ENCODE peak calls at places on chromosomes 1 and 21, in six cellular contexts. D, Z, S, C, O and N are unnamed samples.

GRCh38 chr1:56911539-56911938 is 54.3 kb downstream of the C8B start:
- DNase-seq in D (peak; percentile 89), Z (no peak), S (no peak), C (no peak), O (no peak), N (peak; percentile 14)

GRCh38 chr1:53586765-53587164 is 127.6 kb downstream of the DMRTB1 start:
- DNase-seq in D (no peak), Z (no peak), S (no peak), C (no peak), O (no peak), N (no peak)

GRCh38 chr1:2208309-2209239 is 14.0 kb upstream of the FAAP20 start:
- DNase-seq in D (peak; percentile 92), Z (peak; percentile 56), S (no peak), C (peak; percentile 89), O (peak; percentile 88), N (peak; percentile 96)

GRCh38 chr1:22387888-22388564 is 63.6 kb upstream of the ZBTB40 start:
- DNase-seq in D (peak; percentile 25), Z (no peak), S (no peak), C (no peak), O (no peak), N (no peak)

GRCh38 chr1:193185861-193186714 is at the start of gene B3GALT2:
- DNase-seq in D (peak; percentile 54), Z (peak; percentile 65), S (no peak), C (peak; percentile 65), O (peak; percentile 70), N (no peak)

GRCh38 chr1:54742262-54742661 is 22.1 kb downstream of the PARS2 start:
- DNase-seq in D (no peak), Z (no peak), S (no peak), C (peak; percentile 31), O (peak; percentile 42), N (peak; percentile 48)

GRCh38 chr1:206892351-206892984 is 4.8 kb upstream of the IL24 start:
- DNase-seq in D (peak; percentile 77), Z (no peak), S (no peak), C (peak; percentile 89), O (peak; percentile 84), N (peak; percentile 66)

GRCh38 chr1:24385160-24385939 is 28.2 kb downstream of the STPG1 start:
- DNase-seq in D (peak; percentile 46), Z (peak; percentile 40), S (peak; percentile 49), C (no peak), O (peak; percentile 49), N (no peak)

GRCh38 chr1:101820080-101820479 is 176.6 kb downstream of the OLFM3 start:
- DNase-seq in D (peak; percentile 21), Z (no peak), S (peak; percentile 28), C (peak; percentile 41), O (peak; percentile 15), N (peak; percentile 1)

GRCh38 chr1:30639881-30640452 is 83.4 kb downstream of the MATN1 start:
- DNase-seq in D (no peak), Z (no peak), S (no peak), C (no peak), O (no peak), N (no peak)

GRCh38 chr1:100132566-100133477 is at the start of the genes SASS6 and TRMT13:
- DNase-seq in D (peak; percentile 99), Z (peak; percentile 99), S (peak; percentile 98), C (peak; percentile 99), O (peak; percentile 99), N (peak; percentile 97)

GRCh38 chr1:27872802-27873665 is 690 bp downstream of the THEMIS2 start:
- DNase-seq in D (peak; percentile 17), Z (no peak), S (peak; percentile 63), C (peak; percentile 33), O (peak; percentile 40), N (peak; percentile 74)

GRCh38 chr1:117691942-117692341 is 86.1 kb downstream of the TENT5C start:
- DNase-seq in D (no peak), Z (no peak), S (no peak), C (no peak), O (no peak), N (no peak)

GRCh38 chr1:16366722-16367257 is at the start of gene SZRD1:
- DNase-seq in D (peak; percentile 100), Z (peak; percentile 98), S (peak; percentile 99), C (peak; percentile 100), O (peak; percentile 99), N (peak; percentile 100)

GRCh38 chr1:22273686-22274681 is 131.1 kb upstream of the WNT4 start:
- DNase-seq in D (no peak), Z (no peak), S (no peak), C (no peak), O (peak; percentile 4), N (no peak)

GRCh38 chr1:159012495-159012894 is 2.8 kb downstream of the IFI16 start:
- DNase-seq in D (peak; percentile 50), Z (peak; percentile 42), S (peak; percentile 90), C (peak; percentile 37), O (peak; percentile 24), N (peak; percentile 32)

GRCh38 chr21:26116456-26117011 is 54.0 kb downstream of the APP start:
- DNase-seq in D (peak; percentile 68), Z (no peak), S (no peak), C (peak; percentile 57), O (peak; percentile 44), N (peak; percentile 78)

GRCh38 chr1:6591222-6591621 is 11.4 kb downstream of the ZBTB48 start:
- DNase-seq in D (no peak), Z (no peak), S (no peak), C (no peak), O (no peak), N (no peak)

GRCh38 chr1:30449003-30449402 is 274.4 kb downstream of the MATN1 start:
- DNase-seq in D (no peak), Z (no peak), S (no peak), C (no peak), O (no peak), N (no peak)

GRCh38 chr1:88800382-88801051 is 90.8 kb downstream of the GTF2B start:
- DNase-seq in D (peak; percentile 21), Z (peak; percentile 28), S (peak; percentile 3), C (peak; percentile 30), O (peak; percentile 13), N (peak; percentile 45)

GRCh38 chr1:153647375-153647714 is 11.2 kb upstream of the SNAPIN start:
- DNase-seq in D (no peak), Z (no peak), S (no peak), C (no peak), O (no peak), N (no peak)

GRCh38 chr1:219271914-219272545 is 98.4 kb downstream of the LYPLAL1 start:
- DNase-seq in D (peak; percentile 39), Z (no peak), S (peak; percentile 9), C (peak; percentile 57), O (peak; percentile 71), N (no peak)

GRCh38 chr21:37915516-37915915 is 741 bp downstream of the KCNJ6 start:
- DNase-seq in D (no peak), Z (no peak), S (no peak), C (no peak), O (no peak), N (no peak)

GRCh38 chr1:23544444-23545389 is 13.7 kb upstream of the E2F2 start:
- DNase-seq in D (peak; percentile 89), Z (peak; percentile 87), S (peak; percentile 89), C (peak; percentile 84), O (peak; percentile 83), N (peak; percentile 88)

GRCh38 chr1:31708324-31708723 is 4.5 kb upstream of the COL16A1 start:
- DNase-seq in D (no peak), Z (no peak), S (no peak), C (no peak), O (peak; percentile 12), N (peak; percentile 32)

GRCh38 chr1:23722652-23723051 is 20.6 kb upstream of the ELOA start:
- DNase-seq in D (no peak), Z (no peak), S (peak; percentile 85), C (no peak), O (no peak), N (no peak)

DNA sequence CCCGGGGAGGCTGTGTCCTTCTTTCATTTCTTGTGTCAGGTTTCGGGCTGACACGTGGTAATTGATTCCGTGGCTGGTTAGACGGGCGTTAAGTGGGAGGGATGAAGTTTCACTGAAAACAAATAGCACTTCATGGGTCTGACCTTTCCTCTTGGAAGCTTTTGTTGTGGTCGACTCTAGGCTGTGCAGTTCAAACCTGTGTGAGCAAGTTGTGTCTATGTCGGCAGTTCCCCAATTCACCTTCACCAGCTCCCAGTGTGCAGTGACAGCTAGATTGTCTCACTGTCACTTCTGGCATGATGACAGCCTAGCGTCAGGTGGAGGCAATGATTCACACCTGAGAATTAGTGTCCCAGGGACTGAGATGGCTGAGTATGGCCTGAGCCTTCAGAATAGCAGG is 228.5 kb downstream of the SETD4 start:
- DNase-seq in D (no peak), Z (no peak), S (no peak), C (no peak), O (no peak), N (no peak)
- H3K4me3 ChIP-seq in D (no peak overlapping the region), Z (no peak overlapping the region), S (no peak overlapping the region), C (no peak overlapping the region), O (no peak overlapping the region), N (no peak overlapping the region)

DNA sequence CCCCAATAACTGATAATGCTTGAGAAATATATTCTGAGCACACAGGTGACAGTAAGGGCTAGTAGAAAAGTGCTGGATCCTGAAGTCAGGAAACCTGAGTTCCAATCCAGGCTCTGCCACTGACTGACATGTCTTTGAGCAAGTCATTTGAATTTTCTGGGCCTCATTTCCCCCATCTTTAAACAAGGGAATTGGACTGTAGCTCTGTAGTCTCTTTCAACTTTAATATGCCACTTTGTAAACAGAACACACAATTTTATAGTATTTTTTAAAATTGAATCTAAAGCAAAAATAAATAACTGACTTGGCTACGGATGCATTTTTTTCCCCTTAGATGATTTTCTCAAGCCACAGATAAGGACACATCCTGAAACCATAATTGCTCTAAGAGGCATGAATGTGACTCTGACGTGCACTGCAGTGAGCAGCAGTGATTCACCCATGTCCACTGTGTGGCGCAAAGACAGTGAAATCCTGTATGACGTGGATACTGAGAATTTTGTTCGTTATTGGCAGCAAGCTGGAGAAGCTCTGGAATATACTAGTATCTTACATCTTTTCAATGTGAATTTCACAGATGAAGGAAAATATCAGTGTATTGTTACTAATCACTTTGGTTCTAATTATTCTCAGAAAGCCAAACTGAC is 37.0 kb downstream of the LRIG2 start:
- DNase-seq in D (peak; percentile 96), Z (no peak), S (no peak), C (peak; percentile 94), O (peak; percentile 98), N (peak; percentile 95)
- TF ChIP-seq CTCF in D (peak; percentile 25), Z (no peak), S (no peak), C (peak; percentile 26), O (peak; percentile 41), N (peak; percentile 25)

GRCh38 chr1:90722874-90723273 is 5.8 kb upstream of the BARHL2 start:
- DNase-seq in D (no peak), Z (no peak), S (no peak), C (no peak), O (no peak), N (no peak)
- H3K4me3 ChIP-seq in D (no peak overlapping the region), Z (no peak overlapping the region), S (peak overlapping the region; percentile 48), C (no peak overlapping the region), O (no peak overlapping the region), N (no peak overlapping the region)

GRCh38 chr1:155060736-155061135 is 2.8 kb upstream of the EFNA4 start:
- DNase-seq in D (no peak), Z (no peak), S (no peak), C (no peak), O (no peak), N (no peak)

GRCh38 chr1:155061381-155062150 is 2.0 kb upstream of the EFNA4 start:
- DNase-seq in D (peak; percentile 88), Z (peak; percentile 95), S (peak; percentile 96), C (peak; percentile 73), O (peak; percentile 78), N (peak; percentile 76)

GRCh38 chr1:155063550-155064108 is at the start of gene EFNA4:
- DNase-seq in D (peak; percentile 80), Z (peak; percentile 95), S (peak; percentile 90), C (peak; percentile 75), O (peak; percentile 80), N (peak; percentile 73)

GRCh38 chr1:155062702-155063411 is 683 bp upstream of the EFNA4 start:
- DNase-seq in D (peak; percentile 50), Z (peak; percentile 89), S (peak; percentile 63), C (peak; percentile 44), O (peak; percentile 33), N (peak; percentile 81)

GRCh38 chr1:155062151-155062686 is 1.3 kb upstream of the EFNA4 start:
- DNase-seq in D (no peak), Z (peak; percentile 44), S (no peak), C (no peak), O (no peak), N (no peak)
- TF ChIP-seq CTCF in D (peak; percentile 2), Z (no peak), S (peak; percentile 24), C (no peak), O (peak; percentile 17), N (no peak)